ENCODE peak calls at places on chromosomes 13 and 19, in nine cellular contexts. V is Peyer's patch, W is K562, T is uterus, N is lower leg skin, E is right lobe of liver, Z is NB4, D is stomach, G is HCT116. I is an unnamed sample.

GRCh38 chr19:41586064-41586463 is 10.1 kb downstream of the CEACAM21 start:
- DNase-seq in T (no peak), N (no peak), Z (no peak), G (no peak), V (no peak), W (no peak), E (no peak), D (no peak), I (no peak)

GRCh38 chr13:47033216-47033615 is 136.4 kb upstream of the HTR2A start:
- DNase-seq in T (no peak), N (no peak), G (no peak), V (no peak), E (no peak), W (peak), D (no peak), Z (no peak), I (no peak)

GRCh38 chr19:964116-964520 is 20.0 kb upstream of the WDR18 start:
- DNase-seq in E (no peak), V (no peak), W (no peak), Z (no peak), N (no peak), D (no peak), G (no peak), T (no peak), I (no peak)

GRCh38 chr13:30618938-30619289 is 1.2 kb downstream of the USPL1 start:
- DNase-seq in Z (peak), W (peak), G (no peak), E (no peak), D (no peak), N (no peak), V (no peak), T (no peak), I (no peak)

GRCh38 chr19:57664269-57665127 is 4.2 kb upstream of the ZSCAN4 start:
- DNase-seq in W (peak), D (peak), G (no peak), V (peak), N (no peak), Z (peak), T (peak), E (peak), I (peak)

GRCh38 chr13:90365130-90365529 is 982.4 kb upstream of the MIR17HG start:
- DNase-seq in Z (no peak), E (no peak), G (no peak), N (no peak), T (no peak), D (no peak), W (no peak), V (no peak), I (no peak)

GRCh38 chr19:49515767-49516166 is 3.3 kb downstream of the FCGRT start:
- DNase-seq in G (no peak), W (no peak), D (no peak), T (no peak), Z (peak), N (peak), V (peak), E (no peak), I (peak)

GRCh38 chr19:29965529-29965928 is 23.5 kb downstream of the URI1 start:
- DNase-seq in E (no peak), V (no peak), N (no peak), T (no peak), D (no peak), W (no peak), Z (no peak), G (no peak), I (no peak)

GRCh38 chr13:100438059-100438788 is 150.4 kb downstream of the GGACT start:
- DNase-seq in T (no peak), E (no peak), D (no peak), V (no peak), N (no peak), G (no peak), Z (no peak), W (no peak), I (no peak)

GRCh38 chr19:39099341-39099740 is 15.2 kb downstream of the ACP7 start:
- DNase-seq in T (no peak), N (no peak), Z (no peak), E (no peak), W (no peak), G (no peak), D (no peak), V (no peak), I (no peak)

GRCh38 chr19:7602935-7603497 is 7.4 kb downstream of the CAMSAP3 start:
- DNase-seq in T (no peak), V (no peak), Z (no peak), W (no peak), N (no peak), G (no peak), E (no peak), D (no peak), I (no peak)

GRCh38 chr19:17834350-17835181 is 13.2 kb downstream of the JAK3 start:
- DNase-seq in N (no peak), Z (no peak), E (no peak), T (no peak), G (no peak), W (peak), D (no peak), V (no peak), I (no peak)

GRCh38 chr19:41426952-41427646 is at the start of gene B3GNT8:
- DNase-seq in W (peak), N (peak), Z (peak), V (peak), E (peak), G (no peak), T (peak), D (peak), I (peak)

GRCh38 chr19:31352296-31352781 is 3.1 kb upstream of the TSHZ3 start:
- DNase-seq in D (no peak), G (no peak), V (no peak), T (no peak), Z (no peak), W (no peak), N (no peak), E (no peak), I (no peak)

GRCh38 chr19:53961523-53962345 is 1.0 kb upstream of the CACNG8 start:
- DNase-seq in D (no peak), Z (no peak), V (no peak), N (no peak), T (no peak), G (no peak), W (no peak), E (peak), I (no peak)

GRCh38 chr19:6733338-6734095 is 3.9 kb downstream of the GPR108 start:
- DNase-seq in N (no peak), Z (peak), V (no peak), G (no peak), T (no peak), E (peak), W (peak), D (no peak), I (peak)

GRCh38 chr13:30978981-30979956 is 46.8 kb downstream of the TEX26 start:
- DNase-seq in V (no peak), T (no peak), N (no peak), G (peak), E (no peak), Z (peak), W (peak), D (peak), I (no peak)

GRCh38 chr13:87671031-87671823 is at the start of gene SLITRK5:
- DNase-seq in V (peak), E (peak), N (no peak), W (peak), G (no peak), T (no peak), D (peak), Z (peak), I (peak)

GRCh38 chr19:2087621-2088100 is 8.5 kb downstream of the MOB3A start:
- DNase-seq in G (no peak), T (no peak), D (no peak), V (no peak), Z (peak), N (no peak), W (no peak), E (no peak), I (no peak)

GRCh38 chr19:2089727-2090053 is 6.4 kb downstream of the MOB3A start:
- DNase-seq in G (no peak), N (no peak), Z (no peak), V (no peak), E (no peak), T (no peak), D (no peak), W (no peak), I (no peak)

GRCh38 chr19:2084993-2085720 is 11.0 kb downstream of the MOB3A start:
- DNase-seq in G (no peak), W (peak), D (peak), Z (peak), E (peak), V (peak), N (peak), T (no peak), I (peak)

GRCh38 chr19:2083174-2083854 is 12.8 kb downstream of the MOB3A start:
- DNase-seq in Z (peak), E (no peak), G (no peak), N (no peak), T (peak), V (no peak), W (no peak), D (no peak), I (peak)

DNA sequence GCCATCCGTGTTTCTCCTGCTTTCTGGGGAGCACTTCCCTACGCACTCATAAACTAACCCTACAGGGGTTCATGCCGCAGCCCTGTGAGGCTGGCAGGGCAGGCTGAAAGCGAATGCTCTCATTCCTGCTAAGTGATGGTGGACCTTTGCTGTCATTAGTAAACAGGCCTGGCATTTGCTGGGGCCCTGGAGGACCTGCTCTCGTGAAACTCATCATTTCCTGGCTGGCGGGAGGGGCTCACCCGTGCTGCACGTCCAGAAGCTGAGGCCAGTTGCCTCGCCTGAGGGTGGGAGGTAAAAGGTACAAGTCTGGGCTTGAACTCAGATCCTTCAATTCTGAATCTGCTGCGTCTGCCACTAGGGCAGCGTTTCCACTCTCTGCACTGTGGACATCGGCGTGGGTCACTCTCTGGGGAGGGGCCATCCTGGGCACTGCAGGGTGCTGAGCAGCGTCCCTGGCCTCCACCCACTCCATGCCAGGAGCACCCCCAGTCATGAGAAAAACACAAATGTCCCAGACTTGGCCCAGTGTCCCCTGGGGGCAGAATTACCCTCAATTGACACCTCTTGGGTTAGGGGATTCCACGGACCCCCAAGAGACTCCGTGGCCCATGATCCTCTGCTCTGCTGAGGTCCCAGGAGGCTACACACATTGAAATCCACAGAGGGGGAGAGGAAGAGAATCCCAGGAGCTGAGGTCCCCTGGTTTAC is 7.0 kb downstream of the MOB3A start:
- DNase-seq in D (no peak), G (no peak), T (no peak), W (no peak), V (no peak), Z (peak), N (no peak), E (no peak), I (no peak)
- H3K4me3 ChIP-seq in D (no peak), G (peak), T (no peak), W (no peak), V (no peak), Z (peak), N (no peak), E (no peak), I (no peak)

DNA sequence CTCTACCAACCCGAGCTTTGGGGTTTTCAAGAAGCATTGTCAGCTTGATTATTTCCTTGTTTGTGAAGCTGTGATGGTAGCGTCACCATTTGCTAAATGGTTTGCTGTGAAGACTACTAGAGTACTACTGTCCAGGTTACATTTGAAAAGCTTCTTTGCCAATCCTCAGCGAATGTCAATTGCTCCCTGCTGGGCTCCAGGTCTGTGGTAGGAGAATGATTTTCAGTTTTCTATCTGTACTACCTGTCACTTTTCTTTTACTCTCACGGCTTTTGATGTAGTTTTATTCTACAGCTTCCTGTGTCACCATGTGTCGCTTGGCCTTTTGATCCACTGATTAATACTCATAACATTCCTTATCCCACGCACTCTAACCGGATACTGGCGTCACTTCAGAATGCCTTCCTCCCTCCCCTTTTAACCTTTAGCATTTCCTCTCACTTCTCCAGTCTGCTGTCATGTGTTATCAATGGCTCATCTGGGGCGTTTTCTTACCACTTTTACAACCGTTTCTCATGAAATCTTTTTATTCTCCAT is 7.5 kb upstream of the GPR183 start:
- DNase-seq in Z (no peak), G (peak), W (peak), N (no peak), E (no peak), V (no peak), D (no peak), T (no peak), I (no peak)
- TF ChIP-seq POLR2A in Z (no peak), G (no peak), W (no peak), N (no peak), E (no peak), V (no peak), D (no peak), T (no peak), I (no peak)

GRCh38 chr13:77425705-77426104 is 98.8 kb upstream of the MYCBP2 start:
- DNase-seq in G (no peak), D (no peak), Z (no peak), T (no peak), E (no peak), V (no peak), W (no peak), N (no peak), I (no peak)

GRCh38 chr13:77434289-77434688 is 101.2 kb upstream of the SCEL start:
- DNase-seq in N (no peak), T (no peak), Z (no peak), V (no peak), D (no peak), E (no peak), G (no peak), W (no peak), I (no peak)

GRCh38 chr13:77430377-77430951 is 103.6 kb upstream of the MYCBP2 start:
- DNase-seq in N (no peak), G (no peak), Z (no peak), W (no peak), E (no peak), D (no peak), V (no peak), T (no peak), I (no peak)

GRCh38 chr13:77431449-77431848 is 104.1 kb upstream of the SCEL start:
- DNase-seq in W (no peak), G (no peak), V (no peak), E (no peak), T (no peak), N (no peak), Z (no peak), D (no peak), I (no peak)

GRCh38 chr13:77429320-77430142 is 102.6 kb upstream of the MYCBP2 start:
- DNase-seq in W (no peak), E (no peak), N (no peak), T (no peak), D (no peak), Z (no peak), V (no peak), G (no peak), I (no peak)
- H3K4me3 ChIP-seq in W (no peak), E (no peak), N (no peak), T (no peak), D (no peak), Z (no peak), V (no peak), G (no peak), I (no peak)

GRCh38 chr13:39655569-39656324 is at the start of gene COG6:
- DNase-seq in E (peak), W (peak), G (peak), T (peak), V (peak), N (peak), Z (peak), D (peak), I (peak)
- TF ChIP-seq POLR2A in E (peak), W (peak), G (no peak), T (peak), V (peak), N (no peak), Z (peak), D (no peak), I (no peak)

DNA sequence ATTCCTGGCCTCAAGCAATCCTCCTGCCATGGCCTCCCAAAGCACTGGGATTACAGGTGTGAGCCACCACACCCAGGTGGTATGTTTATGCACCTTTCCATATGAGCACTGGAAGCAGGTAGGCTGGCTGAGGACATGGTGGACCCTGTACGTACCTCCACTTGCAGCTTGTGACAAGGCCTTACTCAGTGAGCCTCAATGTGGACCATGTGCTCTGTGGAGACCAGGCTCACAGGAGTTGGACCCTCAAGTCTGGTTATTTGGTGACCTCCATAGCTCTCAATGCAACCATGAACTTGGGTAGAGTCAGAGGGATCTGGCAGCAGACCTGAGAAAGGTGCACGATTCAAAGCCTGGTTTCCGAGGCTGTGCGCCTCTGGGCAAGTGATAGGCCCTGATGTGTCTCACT is 5.5 kb downstream of the ACP4 start:
- DNase-seq in G (no peak), D (no peak), W (peak), V (no peak), E (no peak), Z (peak), T (no peak), N (no peak), I (no peak)
- H3K4me3 ChIP-seq in G (no peak), D (no peak), W (no peak), V (no peak), E (no peak), Z (no peak), T (no peak), N (no peak), I (no peak)

I was measured in sigmoid colon.